ENCODE peak calls at places on chromosomes 12 and 14, in ten cellular contexts. One of them, this sample, is unnamed.

GRCh38 chr14:93712079-93712837 is 76.0 kb downstream of the PRIMA1 start:
- DNase-seq in neural progenitor cell: no peak
- DNase-seq in OCI-LY7: no peak
- DNase-seq in fibroblast of pulmonary artery: no peak
- DNase-seq in CD8-positive, alpha-beta T cell: no peak
- DNase-seq in AG09319: no peak
- DNase-seq in stomach: no peak
- DNase-seq in neural crest cell: no peak
- DNase-seq in fibroblast of villous mesenchyme: no peak
- DNase-seq in endodermal cell: peak; percentile 45
- DNase-seq in this sample: no peak

GRCh38 chr14:32473476-32473875 is 144.4 kb downstream of the AKAP6 start:
- DNase-seq in neural progenitor cell: no peak
- DNase-seq in OCI-LY7: no peak
- DNase-seq in fibroblast of pulmonary artery: no peak
- DNase-seq in CD8-positive, alpha-beta T cell: no peak
- DNase-seq in AG09319: peak; percentile 53
- DNase-seq in stomach: no peak
- DNase-seq in neural crest cell: no peak
- DNase-seq in fibroblast of villous mesenchyme: no peak
- DNase-seq in endodermal cell: peak; percentile 58
- DNase-seq in this sample: no peak

GRCh38 chr14:22536853-22537338 is 52.1 kb downstream of the DAD1 start:
- DNase-seq in neural progenitor cell: no peak
- DNase-seq in OCI-LY7: no peak
- DNase-seq in fibroblast of pulmonary artery: peak; percentile 95
- DNase-seq in CD8-positive, alpha-beta T cell: peak; percentile 65
- DNase-seq in AG09319: peak; percentile 46
- DNase-seq in stomach: peak; percentile 55
- DNase-seq in neural crest cell: no peak
- DNase-seq in fibroblast of villous mesenchyme: peak; percentile 94
- DNase-seq in endodermal cell: no peak
- DNase-seq in this sample: no peak

GRCh38 chr12:132619301-132620112 is 931 bp downstream of the P2RX2 start:
- DNase-seq in neural progenitor cell: no peak
- DNase-seq in OCI-LY7: no peak
- DNase-seq in fibroblast of pulmonary artery: no peak
- DNase-seq in CD8-positive, alpha-beta T cell: no peak
- DNase-seq in AG09319: no peak
- DNase-seq in stomach: no peak
- DNase-seq in neural crest cell: no peak
- DNase-seq in fibroblast of villous mesenchyme: no peak
- DNase-seq in endodermal cell: peak; percentile 71
- DNase-seq in this sample: no peak

GRCh38 chr12:96493101-96493500 is 3.7 kb downstream of the CFAP54 start:
- DNase-seq in neural progenitor cell: no peak
- DNase-seq in OCI-LY7: no peak
- DNase-seq in fibroblast of pulmonary artery: peak; percentile 45
- DNase-seq in CD8-positive, alpha-beta T cell: no peak
- DNase-seq in AG09319: no peak
- DNase-seq in stomach: no peak
- DNase-seq in neural crest cell: no peak
- DNase-seq in fibroblast of villous mesenchyme: peak; percentile 65
- DNase-seq in endodermal cell: no peak
- DNase-seq in this sample: no peak

GRCh38 chr14:103185051-103186027 is 62.1 kb downstream of the TNFAIP2 start:
- DNase-seq in neural progenitor cell: peak; percentile 53
- DNase-seq in OCI-LY7: peak; percentile 62
- DNase-seq in fibroblast of pulmonary artery: peak; percentile 57
- DNase-seq in CD8-positive, alpha-beta T cell: no peak
- DNase-seq in AG09319: no peak
- DNase-seq in stomach: no peak
- DNase-seq in neural crest cell: no peak
- DNase-seq in fibroblast of villous mesenchyme: peak; percentile 58
- DNase-seq in endodermal cell: no peak
- DNase-seq in this sample: no peak

GRCh38 chr14:78340250-78340649 is 170.1 kb downstream of the NRXN3 start:
- DNase-seq in neural progenitor cell: no peak
- DNase-seq in OCI-LY7: no peak
- DNase-seq in fibroblast of pulmonary artery: no peak
- DNase-seq in CD8-positive, alpha-beta T cell: no peak
- DNase-seq in AG09319: no peak
- DNase-seq in stomach: no peak
- DNase-seq in neural crest cell: no peak
- DNase-seq in fibroblast of villous mesenchyme: no peak
- DNase-seq in endodermal cell: no peak
- DNase-seq in this sample: no peak

GRCh38 chr12:23055004-23055403 is 430.0 kb downstream of the ETNK1 start:
- DNase-seq in neural progenitor cell: peak; percentile 78
- DNase-seq in OCI-LY7: peak; percentile 18
- DNase-seq in fibroblast of pulmonary artery: peak; percentile 26
- DNase-seq in CD8-positive, alpha-beta T cell: no peak
- DNase-seq in AG09319: no peak
- DNase-seq in stomach: no peak
- DNase-seq in neural crest cell: peak; percentile 6
- DNase-seq in fibroblast of villous mesenchyme: peak; percentile 5
- DNase-seq in endodermal cell: peak; percentile 93
- DNase-seq in this sample: no peak

GRCh38 chr12:27185234-27186045 is 58.6 kb upstream of the STK38L start:
- DNase-seq in neural progenitor cell: no peak
- DNase-seq in OCI-LY7: no peak
- DNase-seq in fibroblast of pulmonary artery: peak; percentile 93
- DNase-seq in CD8-positive, alpha-beta T cell: peak; percentile 6
- DNase-seq in AG09319: peak; percentile 29
- DNase-seq in stomach: no peak
- DNase-seq in neural crest cell: no peak
- DNase-seq in fibroblast of villous mesenchyme: peak; percentile 72
- DNase-seq in endodermal cell: no peak
- DNase-seq in this sample: no peak

GRCh38 chr14:75831455-75831854 is 150.3 kb downstream of the TGFB3 start:
- DNase-seq in neural progenitor cell: no peak
- DNase-seq in OCI-LY7: no peak
- DNase-seq in fibroblast of pulmonary artery: peak; percentile 70
- DNase-seq in CD8-positive, alpha-beta T cell: peak; percentile 15
- DNase-seq in AG09319: peak; percentile 53
- DNase-seq in stomach: peak; percentile 93
- DNase-seq in neural crest cell: no peak
- DNase-seq in fibroblast of villous mesenchyme: peak; percentile 82
- DNase-seq in endodermal cell: no peak
- DNase-seq in this sample: no peak

GRCh38 chr12:53097207-53097563 is 282 bp upstream of the IGFBP6 start:
- DNase-seq in neural progenitor cell: no peak
- DNase-seq in OCI-LY7: no peak
- DNase-seq in fibroblast of pulmonary artery: peak; percentile 37
- DNase-seq in CD8-positive, alpha-beta T cell: no peak
- DNase-seq in AG09319: no peak
- DNase-seq in stomach: no peak
- DNase-seq in neural crest cell: no peak
- DNase-seq in fibroblast of villous mesenchyme: peak; percentile 49
- DNase-seq in endodermal cell: no peak
- DNase-seq in this sample: no peak

GRCh38 chr12:81758421-81759214 is 532 bp downstream of the PPFIA2 start:
- DNase-seq in neural progenitor cell: peak; percentile 57
- DNase-seq in OCI-LY7: no peak
- DNase-seq in fibroblast of pulmonary artery: peak; percentile 27
- DNase-seq in CD8-positive, alpha-beta T cell: no peak
- DNase-seq in AG09319: no peak
- DNase-seq in stomach: no peak
- DNase-seq in neural crest cell: peak; percentile 32
- DNase-seq in fibroblast of villous mesenchyme: peak; percentile 16
- DNase-seq in endodermal cell: peak; percentile 87
- DNase-seq in this sample: no peak

GRCh38 chr12:65699251-65699650 is 125.0 kb upstream of the HMGA2 start:
- DNase-seq in neural progenitor cell: no peak
- DNase-seq in OCI-LY7: no peak
- DNase-seq in fibroblast of pulmonary artery: peak; percentile 75
- DNase-seq in CD8-positive, alpha-beta T cell: no peak
- DNase-seq in AG09319: no peak
- DNase-seq in stomach: no peak
- DNase-seq in neural crest cell: no peak
- DNase-seq in fibroblast of villous mesenchyme: peak; percentile 71
- DNase-seq in endodermal cell: no peak
- DNase-seq in this sample: no peak
- TF ChIP-seq CTCF in neural progenitor cell: no peak
- TF ChIP-seq CTCF in OCI-LY7: no peak
- TF ChIP-seq CTCF in fibroblast of pulmonary artery: peak; percentile 63
- TF ChIP-seq CTCF in CD8-positive, alpha-beta T cell: no peak
- TF ChIP-seq CTCF in AG09319: peak; percentile 39
- TF ChIP-seq CTCF in stomach: no peak
- TF ChIP-seq CTCF in neural crest cell: no peak
- TF ChIP-seq CTCF in fibroblast of villous mesenchyme: peak; percentile 47
- TF ChIP-seq CTCF in endodermal cell: no peak
- TF ChIP-seq CTCF in this sample: no peak

GRCh38 chr12:128787827-128788226 is 35.9 kb downstream of the SLC15A4 start:
- DNase-seq in neural progenitor cell: no peak
- DNase-seq in OCI-LY7: no peak
- DNase-seq in fibroblast of pulmonary artery: no peak
- DNase-seq in CD8-positive, alpha-beta T cell: no peak
- DNase-seq in AG09319: no peak
- DNase-seq in stomach: no peak
- DNase-seq in neural crest cell: no peak
- DNase-seq in fibroblast of villous mesenchyme: no peak
- DNase-seq in endodermal cell: no peak
- DNase-seq in this sample: no peak
- TF ChIP-seq CTCF in neural progenitor cell: no peak
- TF ChIP-seq CTCF in OCI-LY7: no peak
- TF ChIP-seq CTCF in fibroblast of pulmonary artery: no peak
- TF ChIP-seq CTCF in CD8-positive, alpha-beta T cell: no peak
- TF ChIP-seq CTCF in AG09319: no peak
- TF ChIP-seq CTCF in stomach: no peak
- TF ChIP-seq CTCF in neural crest cell: no peak
- TF ChIP-seq CTCF in fibroblast of villous mesenchyme: no peak
- TF ChIP-seq CTCF in endodermal cell: no peak
- TF ChIP-seq CTCF in this sample: no peak

GRCh38 chr12:128823916-128824839 is at the start of gene SLC15A4:
- DNase-seq in neural progenitor cell: peak; percentile 99
- DNase-seq in OCI-LY7: peak; percentile 96
- DNase-seq in fibroblast of pulmonary artery: peak; percentile 90
- DNase-seq in CD8-positive, alpha-beta T cell: peak; percentile 85
- DNase-seq in AG09319: peak; percentile 63
- DNase-seq in stomach: peak; percentile 97
- DNase-seq in neural crest cell: peak; percentile 90
- DNase-seq in fibroblast of villous mesenchyme: peak; percentile 91
- DNase-seq in endodermal cell: peak; percentile 100
- DNase-seq in this sample: peak; percentile 93
- TF ChIP-seq CTCF in neural progenitor cell: peak; percentile 27
- TF ChIP-seq CTCF in OCI-LY7: no peak
- TF ChIP-seq CTCF in fibroblast of pulmonary artery: peak; percentile 25
- TF ChIP-seq CTCF in CD8-positive, alpha-beta T cell: no peak
- TF ChIP-seq CTCF in AG09319: no peak
- TF ChIP-seq CTCF in stomach: no peak
- TF ChIP-seq CTCF in neural crest cell: peak; percentile 32
- TF ChIP-seq CTCF in fibroblast of villous mesenchyme: peak; percentile 27
- TF ChIP-seq CTCF in endodermal cell: peak; percentile 53
- TF ChIP-seq CTCF in this sample: no peak

DNA sequence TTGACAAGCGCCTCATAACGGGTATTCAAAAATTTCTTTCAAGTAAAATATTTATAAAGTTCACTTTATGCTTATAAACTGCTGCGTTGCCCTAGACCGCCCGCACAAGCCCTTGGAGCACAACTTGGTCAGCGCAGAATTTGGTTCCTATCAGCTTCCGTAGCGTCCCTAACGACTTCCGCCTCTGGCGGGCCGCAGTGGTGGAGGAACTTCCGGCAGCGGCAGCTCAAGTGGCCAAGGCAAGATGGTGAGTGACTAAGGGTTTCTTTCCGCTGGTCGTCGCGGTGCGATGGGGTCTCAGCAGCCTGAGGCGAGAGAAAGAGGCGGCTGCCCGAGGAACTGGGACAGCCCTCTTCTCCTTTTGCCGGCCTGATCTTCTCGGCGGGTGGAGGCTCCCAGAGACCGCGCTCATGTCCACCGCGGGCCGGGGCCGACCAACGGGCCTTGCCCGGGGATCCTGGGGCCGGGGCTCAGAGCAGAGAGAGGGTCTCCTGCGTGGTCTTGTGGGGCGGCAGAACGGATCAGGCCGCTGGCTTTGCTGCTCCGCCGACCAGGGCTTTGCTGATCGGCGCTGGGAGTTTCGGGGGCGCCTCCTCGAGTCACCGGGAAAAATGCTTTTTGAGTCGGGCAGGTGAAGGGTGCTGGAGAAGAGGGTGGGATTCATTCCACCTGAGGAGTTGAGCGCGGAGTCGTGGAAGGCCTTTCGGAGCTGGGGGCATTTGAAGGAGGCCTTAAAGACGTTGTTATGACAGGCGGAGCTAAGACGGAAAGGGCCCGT is at the start of gene PSMC1:
- DNase-seq in neural progenitor cell: peak; percentile 87
- DNase-seq in OCI-LY7: peak; percentile 94
- DNase-seq in fibroblast of pulmonary artery: peak; percentile 97
- DNase-seq in CD8-positive, alpha-beta T cell: peak; percentile 79
- DNase-seq in AG09319: peak; percentile 82
- DNase-seq in stomach: peak; percentile 91
- DNase-seq in neural crest cell: peak; percentile 87
- DNase-seq in fibroblast of villous mesenchyme: peak; percentile 96
- DNase-seq in endodermal cell: peak; percentile 96
- DNase-seq in this sample: peak; percentile 76
- TF ChIP-seq CTCF in neural progenitor cell: no peak
- TF ChIP-seq CTCF in OCI-LY7: no peak
- TF ChIP-seq CTCF in fibroblast of pulmonary artery: no peak
- TF ChIP-seq CTCF in CD8-positive, alpha-beta T cell: no peak
- TF ChIP-seq CTCF in AG09319: no peak
- TF ChIP-seq CTCF in stomach: no peak
- TF ChIP-seq CTCF in neural crest cell: no peak
- TF ChIP-seq CTCF in fibroblast of villous mesenchyme: no peak
- TF ChIP-seq CTCF in endodermal cell: no peak
- TF ChIP-seq CTCF in this sample: no peak

GRCh38 chr14:63633801-63634200 is 7.9 kb downstream of the WDR89 start:
- DNase-seq in neural progenitor cell: no peak
- DNase-seq in OCI-LY7: no peak
- DNase-seq in fibroblast of pulmonary artery: peak; percentile 13
- DNase-seq in CD8-positive, alpha-beta T cell: no peak
- DNase-seq in AG09319: no peak
- DNase-seq in stomach: no peak
- DNase-seq in neural crest cell: no peak
- DNase-seq in fibroblast of villous mesenchyme: no peak
- DNase-seq in endodermal cell: no peak
- DNase-seq in this sample: no peak
- TF ChIP-seq CTCF in neural progenitor cell: no peak
- TF ChIP-seq CTCF in OCI-LY7: peak; percentile 58
- TF ChIP-seq CTCF in fibroblast of pulmonary artery: peak; percentile 9
- TF ChIP-seq CTCF in CD8-positive, alpha-beta T cell: no peak
- TF ChIP-seq CTCF in AG09319: peak; percentile 26
- TF ChIP-seq CTCF in stomach: no peak
- TF ChIP-seq CTCF in neural crest cell: no peak
- TF ChIP-seq CTCF in fibroblast of villous mesenchyme: no peak
- TF ChIP-seq CTCF in endodermal cell: no peak
- TF ChIP-seq CTCF in this sample: no peak